ENCODE peak calls at places on chromosomes 12 and 14, in ten cellular contexts. One of them, this sample, is unnamed. For H3K9me3, the result is how much of the 10 kb centered on the place peaks cover.

GRCh38 chr12:16610006-16610520 is 4.1 kb upstream of the LMO3 start:
- DNase-seq in heart right ventricle: no peak
- DNase-seq in body of pancreas: no peak
- DNase-seq in thoracic aorta: no peak
- DNase-seq in Peyer's patch: no peak
- DNase-seq in GM12878: no peak
- DNase-seq in cardiac muscle cell: no peak
- DNase-seq in heart left ventricle: no peak
- DNase-seq in A549: no peak
- DNase-seq in tibial artery: no peak
- DNase-seq in this sample: no peak

GRCh38 chr14:81831128-81831815 is 297.6 kb upstream of the SEL1L start:
- DNase-seq in A549: no peak
- DNase-seq in GM12878: no peak
- DNase-seq in cardiac muscle cell: peak
- DNase-seq in heart left ventricle: no peak
- DNase-seq in body of pancreas: peak
- DNase-seq in heart right ventricle: peak
- DNase-seq in thoracic aorta: peak
- DNase-seq in tibial artery: peak
- DNase-seq in Peyer's patch: no peak
- DNase-seq in this sample: no peak

GRCh38 chr14:85530626-85531025 is 682 bp downstream of the FLRT2 start:
- DNase-seq in cardiac muscle cell: no peak
- DNase-seq in A549: no peak
- DNase-seq in body of pancreas: no peak
- DNase-seq in Peyer's patch: no peak
- DNase-seq in heart left ventricle: no peak
- DNase-seq in GM12878: no peak
- DNase-seq in thoracic aorta: no peak
- DNase-seq in tibial artery: no peak
- DNase-seq in heart right ventricle: no peak
- DNase-seq in this sample: no peak

GRCh38 chr14:78448483-78449094 is 278.4 kb downstream of the NRXN3 start:
- DNase-seq in heart left ventricle: peak
- DNase-seq in GM12878: peak
- DNase-seq in thoracic aorta: no peak
- DNase-seq in A549: peak
- DNase-seq in Peyer's patch: peak
- DNase-seq in heart right ventricle: peak
- DNase-seq in cardiac muscle cell: peak
- DNase-seq in body of pancreas: peak
- DNase-seq in tibial artery: no peak
- DNase-seq in this sample: no peak

GRCh38 chr14:78153069-78153351 is 17.2 kb upstream of the NRXN3 start:
- DNase-seq in body of pancreas: no peak
- DNase-seq in heart right ventricle: no peak
- DNase-seq in thoracic aorta: no peak
- DNase-seq in heart left ventricle: no peak
- DNase-seq in cardiac muscle cell: peak
- DNase-seq in GM12878: no peak
- DNase-seq in A549: no peak
- DNase-seq in tibial artery: no peak
- DNase-seq in Peyer's patch: no peak
- DNase-seq in this sample: no peak

GRCh38 chr12:44459569-44459968 is 416.5 kb downstream of the NELL2 start:
- DNase-seq in GM12878: no peak
- DNase-seq in A549: no peak
- DNase-seq in heart left ventricle: no peak
- DNase-seq in body of pancreas: no peak
- DNase-seq in tibial artery: no peak
- DNase-seq in cardiac muscle cell: no peak
- DNase-seq in thoracic aorta: no peak
- DNase-seq in heart right ventricle: no peak
- DNase-seq in Peyer's patch: no peak
- DNase-seq in this sample: no peak

GRCh38 chr12:39145175-39145999 is 240.0 kb upstream of the CPNE8 start:
- DNase-seq in Peyer's patch: peak
- DNase-seq in thoracic aorta: no peak
- DNase-seq in heart right ventricle: peak
- DNase-seq in cardiac muscle cell: peak
- DNase-seq in A549: peak
- DNase-seq in GM12878: no peak
- DNase-seq in heart left ventricle: peak
- DNase-seq in tibial artery: no peak
- DNase-seq in body of pancreas: peak
- DNase-seq in this sample: no peak

GRCh38 chr14:99415496-99416281 is 65.0 kb downstream of the SETD3 start:
- DNase-seq in cardiac muscle cell: peak
- DNase-seq in A549: peak
- DNase-seq in tibial artery: no peak
- DNase-seq in Peyer's patch: peak
- DNase-seq in body of pancreas: peak
- DNase-seq in thoracic aorta: no peak
- DNase-seq in heart right ventricle: peak
- DNase-seq in GM12878: peak
- DNase-seq in heart left ventricle: peak
- DNase-seq in this sample: peak

GRCh38 chr14:90886297-90886830 is 70.1 kb upstream of the TTC7B start:
- DNase-seq in heart left ventricle: no peak
- DNase-seq in heart right ventricle: no peak
- DNase-seq in thoracic aorta: no peak
- DNase-seq in tibial artery: no peak
- DNase-seq in cardiac muscle cell: no peak
- DNase-seq in A549: no peak
- DNase-seq in GM12878: no peak
- DNase-seq in body of pancreas: no peak
- DNase-seq in Peyer's patch: no peak
- DNase-seq in this sample: no peak

GRCh38 chr12:6386522-6386921 is 2.6 kb downstream of the LTBR start:
- DNase-seq in heart left ventricle: no peak
- DNase-seq in body of pancreas: no peak
- DNase-seq in heart right ventricle: no peak
- DNase-seq in Peyer's patch: no peak
- DNase-seq in cardiac muscle cell: no peak
- DNase-seq in tibial artery: no peak
- DNase-seq in GM12878: no peak
- DNase-seq in A549: no peak
- DNase-seq in thoracic aorta: no peak
- DNase-seq in this sample: no peak

DNA sequence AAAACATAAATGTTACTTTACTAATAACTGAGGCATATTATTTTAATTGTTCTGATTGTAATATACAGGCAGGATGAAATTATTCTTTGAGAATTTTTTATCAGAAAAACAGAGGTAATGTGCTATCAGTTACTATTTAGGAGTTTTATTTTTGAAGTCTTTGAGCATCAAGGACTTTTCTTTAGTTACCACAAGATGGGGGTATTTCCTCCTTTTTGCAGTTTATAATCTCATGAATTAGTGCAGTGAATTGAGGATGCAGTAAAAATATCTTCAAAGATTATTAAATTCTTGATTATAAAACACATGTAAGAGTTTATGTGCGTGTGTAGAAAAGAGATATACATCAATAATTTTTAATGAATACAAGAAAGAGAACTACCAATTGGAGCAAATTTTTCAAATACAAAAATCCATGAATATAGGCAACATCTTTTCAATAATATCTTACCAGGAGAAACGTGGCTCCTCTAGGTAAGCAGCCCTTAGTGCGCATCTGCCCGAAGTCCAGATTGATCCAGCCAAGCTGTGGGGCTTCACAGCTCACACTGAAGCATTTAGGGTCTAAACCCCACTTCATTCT is 71.6 kb downstream of the ERGIC2 start:
- DNase-seq in heart left ventricle: no peak
- DNase-seq in thoracic aorta: no peak
- DNase-seq in cardiac muscle cell: peak
- DNase-seq in GM12878: no peak
- DNase-seq in Peyer's patch: no peak
- DNase-seq in heart right ventricle: no peak
- DNase-seq in body of pancreas: no peak
- DNase-seq in tibial artery: no peak
- DNase-seq in A549: no peak
- DNase-seq in this sample: no peak
- TF ChIP-seq CTCF in heart left ventricle: peak
- TF ChIP-seq CTCF in thoracic aorta: no peak
- TF ChIP-seq CTCF in cardiac muscle cell: peak
- TF ChIP-seq CTCF in GM12878: no peak
- TF ChIP-seq CTCF in Peyer's patch: no peak
- TF ChIP-seq CTCF in heart right ventricle: peak
- TF ChIP-seq CTCF in body of pancreas: peak
- TF ChIP-seq CTCF in tibial artery: peak
- TF ChIP-seq CTCF in A549: peak
- TF ChIP-seq CTCF in this sample: peak

GRCh38 chr14:19743256-19743655 is at the start of gene OR4Q3:
- DNase-seq in tibial artery: no peak
- DNase-seq in body of pancreas: no peak
- DNase-seq in A549: no peak
- DNase-seq in GM12878: no peak
- DNase-seq in cardiac muscle cell: no peak
- DNase-seq in heart right ventricle: no peak
- DNase-seq in Peyer's patch: no peak
- DNase-seq in thoracic aorta: no peak
- DNase-seq in heart left ventricle: no peak
- DNase-seq in this sample: no peak
- H3K9me3 ChIP-seq in tibial artery: under half
- H3K9me3 ChIP-seq in body of pancreas: under half
- H3K9me3 ChIP-seq in A549: under half
- H3K9me3 ChIP-seq in GM12878: under half
- H3K9me3 ChIP-seq in cardiac muscle cell: under half
- H3K9me3 ChIP-seq in heart right ventricle: under half
- H3K9me3 ChIP-seq in Peyer's patch: under half
- H3K9me3 ChIP-seq in thoracic aorta: under half
- H3K9me3 ChIP-seq in heart left ventricle: under half
- H3K9me3 ChIP-seq in this sample: under half

GRCh38 chr14:101733211-101733610 is 28.3 kb upstream of the PPP2R5C start:
- DNase-seq in A549: no peak
- DNase-seq in cardiac muscle cell: peak
- DNase-seq in tibial artery: no peak
- DNase-seq in body of pancreas: no peak
- DNase-seq in thoracic aorta: no peak
- DNase-seq in GM12878: no peak
- DNase-seq in heart right ventricle: no peak
- DNase-seq in Peyer's patch: no peak
- DNase-seq in heart left ventricle: no peak
- DNase-seq in this sample: no peak

GRCh38 chr14:101730626-101731186 is 30.8 kb upstream of the PPP2R5C start:
- DNase-seq in Peyer's patch: no peak
- DNase-seq in thoracic aorta: no peak
- DNase-seq in heart right ventricle: no peak
- DNase-seq in GM12878: no peak
- DNase-seq in A549: no peak
- DNase-seq in body of pancreas: no peak
- DNase-seq in heart left ventricle: no peak
- DNase-seq in tibial artery: no peak
- DNase-seq in cardiac muscle cell: no peak
- DNase-seq in this sample: no peak

GRCh38 chr14:101732128-101732527 is 29.4 kb upstream of the PPP2R5C start:
- DNase-seq in A549: no peak
- DNase-seq in Peyer's patch: no peak
- DNase-seq in cardiac muscle cell: peak
- DNase-seq in thoracic aorta: no peak
- DNase-seq in GM12878: no peak
- DNase-seq in tibial artery: no peak
- DNase-seq in body of pancreas: no peak
- DNase-seq in heart right ventricle: no peak
- DNase-seq in heart left ventricle: no peak
- DNase-seq in this sample: no peak

GRCh38 chr14:101729382-101729781 is 32.1 kb upstream of the PPP2R5C start:
- DNase-seq in heart right ventricle: no peak
- DNase-seq in cardiac muscle cell: no peak
- DNase-seq in tibial artery: no peak
- DNase-seq in thoracic aorta: no peak
- DNase-seq in GM12878: no peak
- DNase-seq in Peyer's patch: no peak
- DNase-seq in A549: no peak
- DNase-seq in heart left ventricle: no peak
- DNase-seq in body of pancreas: no peak
- DNase-seq in this sample: no peak

DNA sequence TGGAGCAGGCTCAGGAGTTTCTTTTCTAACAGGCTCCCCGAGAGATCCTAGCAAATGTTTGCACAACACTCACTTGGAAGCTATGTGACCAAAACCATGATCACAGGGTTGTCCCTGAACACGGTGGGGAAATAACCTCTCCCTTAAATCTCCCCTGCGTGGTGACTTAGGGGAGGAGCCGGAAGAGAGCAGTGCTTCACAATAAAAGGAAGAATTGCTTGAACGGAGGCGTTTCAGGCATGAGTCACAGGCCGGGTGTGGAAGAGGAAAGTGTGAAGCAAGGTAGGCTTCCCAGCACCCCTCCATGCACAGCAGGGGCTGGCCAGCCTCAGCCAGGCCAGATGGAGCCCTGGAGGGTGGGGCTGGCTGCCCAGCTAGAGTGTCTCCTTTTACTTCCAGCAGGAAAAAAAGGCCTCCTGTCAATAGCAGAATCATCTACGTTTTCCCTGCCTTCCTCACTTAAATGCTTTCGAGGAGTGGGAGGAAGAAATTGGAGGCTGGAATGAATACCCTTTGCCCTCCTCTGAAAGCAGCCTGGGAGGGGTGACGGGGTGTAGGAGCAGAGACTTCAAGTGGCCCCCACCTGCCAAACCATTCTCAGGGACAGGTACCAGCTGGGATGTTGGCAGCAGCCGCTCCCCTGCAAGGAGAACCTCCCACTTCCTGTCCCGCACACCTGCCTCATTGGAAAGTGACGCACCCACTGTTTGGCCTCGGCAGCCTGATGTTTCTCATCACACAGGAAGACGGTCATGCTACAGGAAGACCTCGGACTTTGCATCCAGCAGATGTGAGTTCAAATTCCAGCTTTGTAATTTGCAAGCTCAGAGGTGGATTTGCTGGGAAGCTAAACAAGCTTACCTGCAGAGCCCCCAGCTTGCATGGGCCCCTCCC is 30.1 kb upstream of the PPP2R5C start:
- DNase-seq in Peyer's patch: peak
- DNase-seq in thoracic aorta: no peak
- DNase-seq in cardiac muscle cell: peak
- DNase-seq in tibial artery: no peak
- DNase-seq in A549: peak
- DNase-seq in heart left ventricle: peak
- DNase-seq in body of pancreas: peak
- DNase-seq in GM12878: peak
- DNase-seq in heart right ventricle: peak
- DNase-seq in this sample: peak
- H3K27ac ChIP-seq in Peyer's patch: peak
- H3K27ac ChIP-seq in thoracic aorta: no peak
- H3K27ac ChIP-seq in cardiac muscle cell: no peak
- H3K27ac ChIP-seq in tibial artery: no peak
- H3K27ac ChIP-seq in A549: peak
- H3K27ac ChIP-seq in heart left ventricle: peak
- H3K27ac ChIP-seq in body of pancreas: peak
- H3K27ac ChIP-seq in GM12878: peak
- H3K27ac ChIP-seq in heart right ventricle: no peak
- H3K27ac ChIP-seq in this sample: peak

GRCh38 chr14:27049611-27050172 is 451.9 kb upstream of the NOVA1 start:
- DNase-seq in A549: no peak
- DNase-seq in cardiac muscle cell: no peak
- DNase-seq in thoracic aorta: no peak
- DNase-seq in tibial artery: no peak
- DNase-seq in body of pancreas: no peak
- DNase-seq in heart left ventricle: no peak
- DNase-seq in GM12878: no peak
- DNase-seq in Peyer's patch: no peak
- DNase-seq in heart right ventricle: no peak
- DNase-seq in this sample: no peak

GRCh38 chr14:27050195-27050594 is 452.4 kb upstream of the NOVA1 start:
- DNase-seq in Peyer's patch: no peak
- DNase-seq in A549: no peak
- DNase-seq in cardiac muscle cell: no peak
- DNase-seq in GM12878: no peak
- DNase-seq in thoracic aorta: no peak
- DNase-seq in body of pancreas: no peak
- DNase-seq in tibial artery: no peak
- DNase-seq in heart left ventricle: no peak
- DNase-seq in heart right ventricle: no peak
- DNase-seq in this sample: no peak
- TF ChIP-seq CTCF in Peyer's patch: no peak
- TF ChIP-seq CTCF in A549: no peak
- TF ChIP-seq CTCF in cardiac muscle cell: no peak
- TF ChIP-seq CTCF in GM12878: no peak
- TF ChIP-seq CTCF in thoracic aorta: no peak
- TF ChIP-seq CTCF in body of pancreas: no peak
- TF ChIP-seq CTCF in tibial artery: no peak
- TF ChIP-seq CTCF in heart left ventricle: no peak
- TF ChIP-seq CTCF in heart right ventricle: no peak
- TF ChIP-seq CTCF in this sample: no peak